ENCODE peak calls at places on chromosomes 11 and 22, in five cellular contexts. B is fibroblast of pulmonary artery; H is effector memory CD4-positive, alpha-beta T cell; L is astrocyte of the spinal cord; S is cardiac muscle cell. C is an unnamed sample.

GRCh38 chr11:125401235-125401634 is 94.8 kb downstream of the FEZ1 start:
- DNase-seq in B (no peak), H (no peak), S (no peak), L (no peak), C (no peak)

GRCh38 chr11:68798221-68798813 is 43.4 kb downstream of the CPT1A start:
- DNase-seq in H (peak), S (peak), B (peak), L (no peak), C (peak)

GRCh38 chr11:75429902-75430691 is 2.9 kb downstream of the KLHL35 start:
- DNase-seq in L (peak), B (peak), S (peak), H (peak), C (peak)

GRCh38 chr11:6474423-6474792 is 667 bp upstream of the TRIM3 start:
- DNase-seq in S (no peak), L (no peak), H (no peak), B (no peak), C (no peak)

GRCh38 chr11:117851852-117852251 is 24.6 kb downstream of the FXYD6 start:
- DNase-seq in L (peak), S (no peak), H (no peak), B (peak), C (no peak)

GRCh38 chr11:7548659-7549283 is 35.0 kb downstream of the PPFIBP2 start:
- DNase-seq in L (no peak), B (no peak), H (no peak), S (peak), C (no peak)

GRCh38 chr11:24239016-24239720 is 257.7 kb upstream of the LUZP2 start:
- DNase-seq in S (no peak), L (peak), B (peak), H (no peak), C (peak)

GRCh38 chr11:20089796-20090653 is 70.2 kb downstream of the DBX1 start:
- DNase-seq in S (peak), B (peak), H (no peak), L (peak), C (peak)

GRCh38 chr22:31343235-31344191 is 2.6 kb downstream of the PATZ1 start:
- DNase-seq in H (no peak), S (peak), L (no peak), B (peak), C (no peak)

GRCh38 chr11:32072872-32073661 is 17.8 kb upstream of the RCN1 start:
- DNase-seq in L (no peak), B (no peak), H (no peak), S (no peak), C (no peak)

GRCh38 chr11:32069361-32070058 is 21.4 kb upstream of the RCN1 start:
- DNase-seq in B (no peak), L (no peak), H (no peak), S (no peak), C (no peak)

GRCh38 chr11:32070707-32071106 is 20.2 kb upstream of the RCN1 start:
- DNase-seq in S (no peak), H (no peak), B (no peak), L (no peak), C (no peak)

GRCh38 chr11:32068134-32068533 is 22.7 kb upstream of the RCN1 start:
- DNase-seq in L (peak), S (no peak), B (no peak), H (no peak), C (peak)

GRCh38 chr11:32071811-32072210 is 19.1 kb upstream of the RCN1 start:
- DNase-seq in H (no peak), B (peak), L (peak), S (peak), C (peak)
- H3K4me3 ChIP-seq in H (no peak), B (no peak), L (no peak), S (no peak), C (no peak)

GRCh38 chr11:133953571-133953970 is 3.2 kb downstream of the IGSF9B start:
- DNase-seq in H (no peak), L (no peak), S (no peak), B (no peak), C (no peak)

GRCh38 chr11:133950874-133951483 is 5.8 kb downstream of the IGSF9B start:
- DNase-seq in S (peak), B (no peak), L (no peak), H (no peak), C (no peak)

GRCh38 chr11:133953999-133954398 is 2.8 kb downstream of the IGSF9B start:
- DNase-seq in S (no peak), H (no peak), L (no peak), B (no peak), C (no peak)

GRCh38 chr11:133952199-133953190 is 4.3 kb downstream of the IGSF9B start:
- DNase-seq in S (no peak), L (no peak), H (no peak), B (no peak), C (no peak)

DNA sequence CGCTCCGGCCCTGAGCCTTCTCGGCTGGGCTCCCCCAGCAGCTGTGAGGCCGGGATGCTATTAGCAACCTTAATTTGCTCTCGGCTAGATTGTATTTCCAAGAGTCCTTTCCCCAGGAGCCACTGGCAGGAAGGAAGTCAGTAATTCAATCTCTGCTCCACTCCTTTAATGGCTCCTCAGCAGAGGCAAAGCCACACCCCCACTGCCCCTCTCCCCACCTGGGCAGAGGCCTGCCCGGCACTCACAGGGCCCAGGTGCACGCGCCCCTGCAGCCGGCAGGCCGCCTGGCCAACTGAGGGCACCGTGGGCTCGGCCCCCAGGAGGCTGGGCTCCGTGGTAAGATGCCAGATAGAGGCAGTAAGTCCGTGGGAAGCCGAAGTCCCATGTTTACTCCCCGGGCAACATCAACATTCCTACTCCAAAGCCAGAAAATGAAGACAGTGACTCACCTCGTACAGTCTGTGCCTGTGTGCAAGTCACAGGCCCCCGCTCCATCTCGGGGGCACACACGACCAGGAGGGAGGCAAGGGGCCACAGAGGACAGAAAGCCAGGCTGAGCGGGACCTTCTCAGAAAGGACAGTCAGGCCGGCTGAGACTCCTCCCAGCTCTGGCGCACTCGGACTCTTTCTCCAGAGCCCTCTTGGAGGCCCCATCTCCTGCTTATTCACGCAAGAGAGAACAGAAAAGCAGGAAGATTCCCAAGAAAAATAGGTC is 5.1 kb downstream of the IGSF9B start:
- DNase-seq in L (no peak), H (no peak), B (no peak), S (no peak), C (peak)
- H3K4me3 ChIP-seq in L (no peak), H (no peak), B (no peak), S (no peak), C (peak)

DNA sequence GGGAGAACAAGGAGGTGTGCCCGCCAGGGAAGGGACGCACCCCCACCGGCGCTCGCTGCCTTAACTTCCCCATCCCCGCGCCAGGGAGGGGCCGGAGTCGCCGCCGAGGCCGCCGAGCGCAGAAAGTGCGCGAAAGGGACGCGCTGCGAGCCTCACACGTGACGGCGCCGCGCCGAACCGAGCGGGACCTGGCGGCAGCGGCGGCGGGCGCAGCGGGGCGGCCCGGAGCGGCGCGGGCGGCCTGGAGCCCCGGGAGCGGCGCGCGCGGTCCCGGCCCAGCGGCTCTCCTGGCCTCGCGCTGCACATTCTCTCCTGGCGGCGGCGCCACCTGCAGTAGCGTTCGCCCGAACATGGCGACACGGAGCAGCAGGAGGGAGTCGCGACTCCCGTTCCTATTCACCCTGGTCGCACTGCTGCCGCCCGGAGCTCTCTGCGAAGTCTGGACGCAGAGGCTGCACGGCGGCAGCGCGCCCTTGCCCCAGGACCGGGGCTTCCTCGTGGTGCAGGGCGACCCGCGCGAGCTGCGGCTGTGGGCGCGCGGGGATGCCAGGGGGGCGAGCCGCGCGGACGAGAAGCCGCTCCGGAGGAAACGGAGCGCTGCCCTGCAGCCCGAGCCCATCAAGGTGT is at the start of gene SORL1:
- DNase-seq in L (peak), H (peak), S (peak), B (peak), C (peak)
- H3K4me3 ChIP-seq in L (peak), H (peak), S (peak), B (peak), C (peak)

GRCh38 chr11:112062923-112063322 is 10.9 kb downstream of the PIH1D2 start:
- DNase-seq in B (no peak), L (no peak), S (no peak), H (no peak), C (no peak)

GRCh38 chr11:112051768-112052167 is 22.0 kb downstream of the PIH1D2 start:
- DNase-seq in B (no peak), L (no peak), H (no peak), S (no peak), C (no peak)

GRCh38 chr11:112058103-112058502 is 15.7 kb downstream of the PIH1D2 start:
- DNase-seq in S (no peak), L (no peak), B (no peak), H (no peak), C (no peak)

GRCh38 chr11:112057170-112057569 is 16.6 kb downstream of the PIH1D2 start:
- DNase-seq in S (no peak), B (no peak), H (no peak), L (no peak), C (no peak)
- H3K4me3 ChIP-seq in S (no peak), B (no peak), H (no peak), L (no peak), C (no peak)

GRCh38 chr11:102115557-102115956 is 5.3 kb downstream of the YAP1 start:
- DNase-seq in H (no peak), B (peak), S (peak), L (peak), C (peak)

GRCh38 chr11:102116453-102117205 is 6.4 kb downstream of the YAP1 start:
- DNase-seq in B (peak), H (no peak), S (no peak), L (no peak), C (peak)

GRCh38 chr11:102111787-102112653 is 1.8 kb downstream of the YAP1 start:
- DNase-seq in B (peak), S (peak), H (no peak), L (peak), C (peak)

GRCh38 chr11:102112654-102112926 is 2.3 kb downstream of the YAP1 start:
- DNase-seq in H (no peak), B (no peak), S (no peak), L (no peak), C (no peak)

DNA sequence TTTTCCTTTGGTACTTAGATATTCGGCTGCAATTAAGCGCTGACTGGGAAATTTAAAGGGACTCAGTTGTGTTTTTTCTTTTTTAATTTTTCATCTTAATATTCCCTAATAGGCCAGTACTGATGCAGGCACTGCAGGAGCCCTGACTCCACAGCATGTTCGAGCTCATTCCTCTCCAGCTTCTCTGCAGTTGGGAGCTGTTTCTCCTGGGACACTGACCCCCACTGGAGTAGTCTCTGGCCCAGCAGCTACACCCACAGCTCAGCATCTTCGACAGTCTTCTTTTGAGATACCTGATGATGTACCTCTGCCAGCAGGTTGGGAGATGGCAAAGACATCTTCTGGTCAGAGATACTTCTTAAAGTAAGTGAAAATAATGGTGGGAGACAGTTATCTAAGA is 3.8 kb downstream of the YAP1 start:
- DNase-seq in L (no peak), B (no peak), H (no peak), S (no peak), C (no peak)
- H3K4me3 ChIP-seq in L (peak), B (peak), H (no peak), S (peak), C (peak)

DNA sequence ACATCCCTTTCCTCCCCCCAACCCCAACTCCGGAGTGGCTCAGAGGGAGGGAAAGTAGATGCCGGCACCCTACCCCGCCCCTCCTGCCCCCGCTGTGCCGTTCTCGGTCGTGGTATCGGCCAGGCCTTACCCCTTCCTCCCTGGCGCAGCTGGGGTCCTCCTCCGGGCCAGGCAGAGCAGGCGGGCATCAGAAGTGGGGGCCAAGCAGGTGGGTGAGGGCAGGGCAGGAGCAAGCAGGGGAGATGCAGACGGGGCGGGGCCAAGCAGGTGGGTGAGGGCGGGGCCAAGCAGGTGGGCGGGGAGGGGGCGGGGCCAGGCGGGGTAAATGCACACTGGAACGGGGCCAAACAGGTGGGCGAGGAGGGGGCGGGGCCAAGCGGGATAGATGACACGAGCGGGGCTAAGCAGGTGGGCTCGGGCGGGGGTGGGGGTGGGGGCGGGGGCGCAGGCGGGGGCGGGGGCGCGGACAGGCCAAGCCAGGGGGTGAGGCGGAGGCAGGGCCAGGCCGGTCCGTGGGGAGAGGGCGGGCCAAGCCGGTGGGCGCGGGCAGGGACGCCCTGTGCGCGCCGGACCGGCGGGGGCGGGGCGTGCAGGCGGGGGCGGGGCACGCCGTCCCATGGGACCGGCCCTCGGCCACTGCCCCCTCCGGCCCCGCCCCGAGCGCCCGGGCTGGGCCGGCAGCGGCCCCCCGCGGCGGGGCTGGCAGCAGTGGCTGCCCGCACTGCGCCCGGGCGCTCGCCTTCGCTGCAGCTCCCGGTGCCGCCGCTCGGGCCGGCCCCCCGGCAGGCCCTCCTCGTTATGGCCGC is at the start of the genes KCNQ1 and TRPM5:
- DNase-seq in L (no peak), B (no peak), H (peak), S (peak), C (no peak)
- H3K4me3 ChIP-seq in L (no peak), B (no peak), H (peak), S (peak), C (no peak)

DNA sequence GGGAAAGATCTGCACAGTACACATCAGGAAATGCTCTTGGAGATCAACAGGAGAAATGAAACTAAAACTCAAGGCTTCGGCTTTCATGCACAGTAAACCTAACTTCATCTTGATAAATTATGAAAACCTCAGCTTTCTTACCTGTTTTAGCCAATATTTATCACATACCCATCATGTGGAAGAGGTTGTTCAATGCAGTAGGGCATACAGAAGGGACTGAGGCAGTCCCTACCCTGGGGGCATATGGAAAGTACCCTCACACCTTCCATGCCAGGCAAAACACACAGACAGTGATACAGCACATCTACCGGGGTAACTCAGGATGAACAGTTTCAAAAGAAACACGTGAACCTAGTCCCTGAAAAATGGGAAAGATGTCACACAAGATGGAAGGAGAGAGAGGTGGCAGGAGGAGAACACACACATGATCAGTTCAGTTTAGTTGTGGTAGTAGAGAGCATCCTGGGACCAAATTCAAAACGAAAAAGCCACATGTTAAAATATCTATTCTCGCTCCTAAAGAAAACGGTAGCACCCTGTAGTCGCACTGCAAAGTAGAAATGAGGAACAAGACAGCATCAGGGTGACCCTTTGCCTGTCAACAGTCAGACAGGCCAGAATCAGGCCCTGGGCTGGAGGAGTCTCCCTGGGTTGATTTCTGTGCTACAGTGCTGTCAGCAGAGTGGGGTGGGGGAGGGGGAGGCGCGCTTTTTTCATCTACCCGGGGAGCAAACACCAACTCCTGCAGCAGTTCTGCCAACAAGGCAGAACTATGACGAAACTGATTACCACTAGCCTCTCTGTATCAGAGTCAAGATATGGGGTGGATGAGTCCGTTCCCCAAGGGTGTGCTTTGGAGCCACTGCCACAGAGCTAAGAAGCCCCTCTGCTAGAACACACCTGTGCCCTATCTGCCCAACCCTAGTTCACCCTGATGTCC is 1.3 kb downstream of the HIRA start:
- DNase-seq in B (peak), L (peak), H (peak), S (peak), C (peak)
- H3K4me3 ChIP-seq in B (peak), L (peak), H (peak), S (peak), C (peak)

DNA sequence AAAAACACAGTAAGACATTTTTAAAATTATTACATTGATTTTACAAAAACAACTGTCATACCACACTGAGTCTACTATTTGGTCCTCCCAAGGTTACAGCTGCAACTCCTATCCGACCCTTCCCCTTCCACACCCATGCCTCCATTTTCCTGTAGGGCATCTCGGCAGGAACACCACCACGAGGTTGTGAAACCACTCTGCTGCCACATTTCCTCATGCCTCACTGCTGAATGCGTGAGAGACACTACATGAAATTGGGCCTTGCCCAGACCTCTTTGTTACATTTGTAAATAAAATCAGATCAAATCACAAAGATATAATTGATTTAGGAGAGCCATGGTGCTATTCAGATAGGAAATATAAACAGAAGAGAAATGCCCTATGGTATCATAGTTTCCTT is 2.0 kb downstream of the ARHGAP32 start:
- DNase-seq in H (no peak), L (no peak), S (no peak), B (no peak), C (no peak)
- H3K4me3 ChIP-seq in H (no peak), L (no peak), S (no peak), B (no peak), C (no peak)

DNA sequence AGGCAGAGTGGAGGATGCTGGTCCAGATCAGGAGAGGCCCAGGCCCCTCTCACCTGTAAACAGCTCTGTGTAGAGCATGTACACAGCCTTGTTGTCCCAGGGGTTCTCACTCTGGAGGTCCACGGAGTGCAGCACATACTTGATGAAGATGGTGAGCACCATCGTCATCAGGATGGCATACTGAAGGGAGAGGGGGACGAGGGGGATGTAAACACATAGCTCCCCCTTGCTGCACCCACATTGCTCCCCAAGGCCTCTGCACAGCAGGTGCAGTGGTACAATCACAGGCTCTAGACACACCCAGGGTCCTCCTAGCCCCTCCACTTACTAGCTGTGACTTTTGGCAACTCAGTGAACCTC is 2.9 kb downstream of the SYVN1 start:
- DNase-seq in L (no peak), H (no peak), B (no peak), S (no peak), C (no peak)
- H3K4me3 ChIP-seq in L (no peak), H (no peak), B (no peak), S (no peak), C (no peak)

C was measured in fibroblast of the aortic adventitia.